ENCODE peak calls at places on chromosome 16, in four cellular contexts. E is NCI-H1930, I is mesothelial cell of epicardium, G is left colon. U is an unnamed sample.

GRCh38 chr16:23687034-23687808 is 8.5 kb downstream of the PLK1 start:
- DNase-seq in E (no peak), I (no peak), G (no peak), U (no peak)

GRCh38 chr16:28326881-28327610 is 34.7 kb downstream of the SBK1 start:
- DNase-seq in E (peak), I (peak), G (no peak), U (no peak)

GRCh38 chr16:71214771-71215381 is 15.6 kb downstream of the HYDIN start:
- DNase-seq in E (no peak), I (no peak), G (no peak), U (no peak)

GRCh38 chr16:14249291-14250032 is 178.3 kb downstream of the MRTFB start:
- DNase-seq in E (no peak), I (peak), G (no peak), U (no peak)

GRCh38 chr16:75288181-75288580 is 36.8 kb upstream of the BCAR1 start:
- DNase-seq in E (no peak), I (no peak), G (no peak), U (no peak)

GRCh38 chr16:86353934-86354333 is 156.4 kb upstream of the FOXF1 start:
- DNase-seq in E (no peak), I (no peak), G (no peak), U (no peak)

GRCh38 chr16:11472851-11473250 is 113.9 kb downstream of the LITAF start:
- DNase-seq in E (no peak), I (no peak), G (no peak), U (no peak)

GRCh38 chr16:28974007-28974436 is 556 bp upstream of the SPNS1 start:
- DNase-seq in E (peak), I (peak), G (peak), U (peak)

GRCh38 chr16:77238593-77238992 is 39.4 kb downstream of the SYCE1L start:
- DNase-seq in E (no peak), I (no peak), G (no peak), U (no peak)

GRCh38 chr16:14111713-14112538 is 40.8 kb downstream of the MRTFB start:
- DNase-seq in E (no peak), I (no peak), G (peak), U (peak)

GRCh38 chr16:64133396-64133795 is 988.5 kb downstream of the CDH11 start:
- DNase-seq in E (no peak), I (no peak), G (no peak), U (no peak)

GRCh38 chr16:20175358-20175757 is 101.7 kb upstream of the GPR139 start:
- DNase-seq in E (no peak), I (no peak), G (no peak), U (no peak)

GRCh38 chr16:66365588-66365987 is 903 bp upstream of the CDH5 start:
- DNase-seq in E (no peak), I (no peak), G (no peak), U (no peak)

GRCh38 chr16:2486645-2487516 is 12.0 kb downstream of the TBC1D24 start:
- DNase-seq in E (no peak), I (no peak), G (peak), U (peak)

GRCh38 chr16:15919331-15919730 is 30.1 kb upstream of the ABCC1 start:
- DNase-seq in E (no peak), I (no peak), G (no peak), U (no peak)

U was measured in pancreas.